ENCODE peak calls at places on chromosomes 6 and 20, in four cellular contexts. One of them, this sample, is unnamed.

GRCh38 chr6:145548941-145549652 is 186.2 kb downstream of the EPM2A start:
- DNase-seq in GM12878: no peak
- DNase-seq in K562: no peak
- DNase-seq in HepG2: no peak
- DNase-seq in this sample: no peak

GRCh38 chr6:12636336-12636735 is 80.2 kb upstream of the PHACTR1 start:
- DNase-seq in K562: no peak
- DNase-seq in GM12878: no peak
- DNase-seq in HepG2: no peak
- DNase-seq in this sample: no peak

GRCh38 chr20:38725959-38726848 is 1.9 kb downstream of the SLC32A1 start:
- DNase-seq in K562: peak
- DNase-seq in HepG2: peak
- DNase-seq in GM12878: no peak
- DNase-seq in this sample: peak

GRCh38 chr6:94902974-94903628 is 674.2 kb upstream of the MANEA start:
- DNase-seq in GM12878: no peak
- DNase-seq in K562: no peak
- DNase-seq in HepG2: peak
- DNase-seq in this sample: no peak

GRCh38 chr6:152566040-152566875 is 70.9 kb downstream of the SYNE1 start:
- DNase-seq in K562: no peak
- DNase-seq in HepG2: no peak
- DNase-seq in GM12878: no peak
- DNase-seq in this sample: no peak

GRCh38 chr6:36245572-36246031 is 24.3 kb upstream of the PNPLA1 start:
- DNase-seq in K562: peak
- DNase-seq in GM12878: no peak
- DNase-seq in HepG2: no peak
- DNase-seq in this sample: peak

GRCh38 chr6:110449545-110449903 is 26.9 kb downstream of the SLC22A16 start:
- DNase-seq in GM12878: no peak
- DNase-seq in K562: no peak
- DNase-seq in HepG2: no peak
- DNase-seq in this sample: no peak

GRCh38 chr6:31272431-31272830 is 539 bp upstream of the HLA-C start:
- DNase-seq in K562: no peak
- DNase-seq in HepG2: no peak
- DNase-seq in GM12878: no peak
- DNase-seq in this sample: no peak

GRCh38 chr20:36808317-36809257 is 35.0 kb upstream of the DSN1 start:
- DNase-seq in GM12878: no peak
- DNase-seq in K562: peak
- DNase-seq in HepG2: peak
- DNase-seq in this sample: peak

GRCh38 chr20:62561182-62561581 is 81.1 kb upstream of the SLCO4A1 start:
- DNase-seq in HepG2: no peak
- DNase-seq in K562: no peak
- DNase-seq in GM12878: no peak
- DNase-seq in this sample: no peak

GRCh38 chr6:127186889-127187288 is 68.4 kb downstream of the RSPO3 start:
- DNase-seq in HepG2: peak
- DNase-seq in K562: peak
- DNase-seq in GM12878: no peak
- DNase-seq in this sample: peak

GRCh38 chr20:34942301-34942700 is 13.3 kb downstream of the GSS start:
- DNase-seq in GM12878: no peak
- DNase-seq in HepG2: no peak
- DNase-seq in K562: no peak
- DNase-seq in this sample: no peak

GRCh38 chr6:139027620-139028182 is 844 bp upstream of the ABRACL start:
- DNase-seq in GM12878: peak
- DNase-seq in HepG2: no peak
- DNase-seq in K562: no peak
- DNase-seq in this sample: no peak

GRCh38 chr6:37679539-37680476 is 17.9 kb downstream of the MDGA1 start:
- DNase-seq in HepG2: no peak
- DNase-seq in GM12878: peak
- DNase-seq in K562: no peak
- DNase-seq in this sample: no peak

GRCh38 chr20:6612615-6612917 is 154.9 kb upstream of the BMP2 start:
- DNase-seq in K562: no peak
- DNase-seq in HepG2: no peak
- DNase-seq in GM12878: no peak
- DNase-seq in this sample: no peak

GRCh38 chr20:47355489-47356219 is 845 bp downstream of the ZMYND8 start:
- DNase-seq in HepG2: no peak
- DNase-seq in K562: no peak
- DNase-seq in GM12878: no peak
- DNase-seq in this sample: no peak

GRCh38 chr20:15760217-15760567 is 813.1 kb downstream of the KIF16B start:
- DNase-seq in HepG2: no peak
- DNase-seq in GM12878: no peak
- DNase-seq in K562: no peak
- DNase-seq in this sample: no peak

GRCh38 chr6:108119212-108120141 is 44.9 kb upstream of the OSTM1 start:
- DNase-seq in HepG2: no peak
- DNase-seq in K562: no peak
- DNase-seq in GM12878: no peak
- DNase-seq in this sample: peak

GRCh38 chr6:123909989-123910388 is 106.3 kb downstream of the NKAIN2 start:
- DNase-seq in GM12878: no peak
- DNase-seq in HepG2: no peak
- DNase-seq in K562: no peak
- DNase-seq in this sample: no peak

GRCh38 chr6:90631046-90631445 is 44.2 kb upstream of the MAP3K7 start:
- DNase-seq in K562: no peak
- DNase-seq in HepG2: no peak
- DNase-seq in GM12878: no peak
- DNase-seq in this sample: no peak

GRCh38 chr6:14682821-14683220 is 563.0 kb upstream of the JARID2 start:
- DNase-seq in GM12878: no peak
- DNase-seq in K562: no peak
- DNase-seq in HepG2: no peak
- DNase-seq in this sample: no peak

GRCh38 chr6:89221109-89221508 is 4.0 kb upstream of the GABRR1 start:
- DNase-seq in GM12878: no peak
- DNase-seq in K562: no peak
- DNase-seq in HepG2: no peak
- DNase-seq in this sample: no peak

GRCh38 chr20:1499528-1500420 is 8.6 kb upstream of the SIRPB2 start:
- DNase-seq in GM12878: no peak
- DNase-seq in K562: no peak
- DNase-seq in HepG2: no peak
- DNase-seq in this sample: no peak

GRCh38 chr6:26270903-26271639 is 93.9 kb upstream of the BTN3A2 start:
- DNase-seq in GM12878: peak
- DNase-seq in K562: no peak
- DNase-seq in HepG2: no peak
- DNase-seq in this sample: peak
- TF ChIP-seq ZBTB33 in GM12878: peak
- TF ChIP-seq ZBTB33 in K562: peak
- TF ChIP-seq ZBTB33 in HepG2: no peak
- TF ChIP-seq ZBTB33 in this sample: peak

DNA sequence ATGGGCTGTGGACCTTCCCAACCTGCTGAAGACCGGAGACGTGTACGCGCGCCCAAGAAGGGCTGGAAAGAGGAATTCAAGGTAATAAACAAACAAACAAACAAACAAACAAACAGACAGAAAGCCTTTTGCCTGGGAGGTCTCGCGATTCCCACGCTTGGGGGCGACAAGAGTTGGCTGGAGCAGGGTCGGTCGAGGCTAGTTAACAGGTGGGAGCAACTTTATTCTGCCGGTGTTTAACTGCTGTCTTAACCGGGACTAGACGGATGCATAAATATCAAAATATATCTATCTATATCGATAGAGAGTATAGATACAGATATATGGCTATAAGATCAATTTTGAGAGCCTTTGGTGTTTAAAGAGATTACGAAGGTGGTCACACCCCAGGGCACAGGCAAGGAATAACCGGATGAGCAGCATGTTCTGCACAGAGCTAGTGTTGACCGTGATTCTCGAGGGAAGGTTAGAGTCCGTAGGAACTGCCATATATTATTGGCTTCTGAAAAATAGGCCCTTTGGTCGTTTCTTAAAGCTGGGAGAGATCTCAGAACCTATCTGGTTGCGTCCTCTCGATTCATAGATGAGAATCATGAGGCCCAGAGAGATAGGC is 514 bp downstream of the STMND1 start:
- DNase-seq in GM12878: no peak
- DNase-seq in K562: no peak
- DNase-seq in HepG2: no peak
- DNase-seq in this sample: no peak
- H3K9ac ChIP-seq in GM12878: no peak
- H3K9ac ChIP-seq in K562: no peak
- H3K9ac ChIP-seq in HepG2: no peak
- H3K9ac ChIP-seq in this sample: no peak

GRCh38 chr6:10837692-10837996 is 695 bp downstream of the MAK start:
- DNase-seq in HepG2: no peak
- DNase-seq in K562: peak
- DNase-seq in GM12878: no peak
- DNase-seq in this sample: no peak

GRCh38 chr6:10837009-10837691 is 1.2 kb downstream of the MAK start:
- DNase-seq in K562: peak
- DNase-seq in HepG2: no peak
- DNase-seq in GM12878: no peak
- DNase-seq in this sample: peak

GRCh38 chr6:10837997-10838793 is at the start of gene MAK:
- DNase-seq in K562: peak
- DNase-seq in GM12878: peak
- DNase-seq in HepG2: peak
- DNase-seq in this sample: peak

GRCh38 chr6:10834823-10835222 is 3.5 kb downstream of the MAK start:
- DNase-seq in GM12878: no peak
- DNase-seq in HepG2: no peak
- DNase-seq in K562: no peak
- DNase-seq in this sample: no peak

DNA sequence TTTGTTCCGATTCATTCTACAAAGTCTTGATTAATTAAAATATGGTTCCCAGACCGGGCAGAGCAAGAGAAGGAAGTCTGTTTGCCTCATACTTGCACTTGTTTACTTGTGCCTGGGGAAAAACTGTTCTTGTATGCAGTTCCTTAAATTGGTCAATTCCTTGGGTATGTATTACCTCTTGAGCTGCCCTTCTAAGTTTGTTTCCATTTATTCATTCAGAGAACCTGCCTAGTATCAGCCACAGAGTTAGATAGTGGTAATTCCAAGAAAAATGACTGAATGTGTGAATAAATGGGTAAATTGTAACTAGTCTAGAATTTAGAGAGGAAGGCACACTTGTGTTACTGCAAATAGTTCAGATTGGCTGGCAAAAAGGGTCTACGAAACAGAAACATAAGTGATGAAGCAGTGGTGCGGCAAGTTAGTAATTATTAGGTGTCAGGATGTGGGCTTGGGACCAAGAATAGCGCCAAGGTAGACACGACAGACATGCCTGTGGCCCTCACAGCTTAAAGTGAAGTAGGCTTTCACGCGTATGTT is 525 bp upstream of the MAK start:
- DNase-seq in GM12878: peak
- DNase-seq in K562: no peak
- DNase-seq in HepG2: no peak
- DNase-seq in this sample: no peak
- TF ChIP-seq GABPA in GM12878: no peak
- TF ChIP-seq GABPA in K562: no peak
- TF ChIP-seq GABPA in HepG2: no peak
- TF ChIP-seq GABPA in this sample: no peak

GRCh38 chr6:63272397-63272796 is 47.4 kb downstream of the LGSN start:
- DNase-seq in K562: no peak
- DNase-seq in GM12878: no peak
- DNase-seq in HepG2: peak
- DNase-seq in this sample: peak
- TF ChIP-seq ZBTB33 in K562: no peak
- TF ChIP-seq ZBTB33 in GM12878: no peak
- TF ChIP-seq ZBTB33 in HepG2: no peak
- TF ChIP-seq ZBTB33 in this sample: no peak